ENCODE peak calls at places on chromosomes 7 and 10, in eight cellular contexts. One of them, this sample, is unnamed.

GRCh38 chr7:86708334-86708733 is 64.6 kb downstream of the GRM3 start:
- DNase-seq in mammary epithelial cell: no peak
- DNase-seq in sigmoid colon: no peak
- DNase-seq in CD4-positive, alpha-beta memory T cell: no peak
- DNase-seq in coronary artery: no peak
- DNase-seq in heart right ventricle: no peak
- DNase-seq in neural progenitor cell: peak
- DNase-seq in adrenal gland: no peak
- DNase-seq in this sample: no peak

GRCh38 chr7:130699686-130700085 is 13.3 kb upstream of the TSGA13 start:
- DNase-seq in mammary epithelial cell: no peak
- DNase-seq in sigmoid colon: no peak
- DNase-seq in CD4-positive, alpha-beta memory T cell: no peak
- DNase-seq in coronary artery: no peak
- DNase-seq in heart right ventricle: no peak
- DNase-seq in neural progenitor cell: no peak
- DNase-seq in adrenal gland: no peak
- DNase-seq in this sample: no peak

GRCh38 chr10:12782537-12782936 is 219.0 kb downstream of the CCDC3 start:
- DNase-seq in mammary epithelial cell: peak
- DNase-seq in sigmoid colon: peak
- DNase-seq in CD4-positive, alpha-beta memory T cell: peak
- DNase-seq in coronary artery: no peak
- DNase-seq in heart right ventricle: peak
- DNase-seq in neural progenitor cell: peak
- DNase-seq in adrenal gland: no peak
- DNase-seq in this sample: peak

GRCh38 chr7:46682841-46683624 is 762.0 kb upstream of the IGFBP3 start:
- DNase-seq in mammary epithelial cell: peak
- DNase-seq in sigmoid colon: no peak
- DNase-seq in CD4-positive, alpha-beta memory T cell: no peak
- DNase-seq in coronary artery: no peak
- DNase-seq in heart right ventricle: no peak
- DNase-seq in neural progenitor cell: no peak
- DNase-seq in adrenal gland: no peak
- DNase-seq in this sample: peak

GRCh38 chr7:127706766-127707165 is 54.8 kb downstream of the SND1 start:
- DNase-seq in mammary epithelial cell: no peak
- DNase-seq in sigmoid colon: no peak
- DNase-seq in CD4-positive, alpha-beta memory T cell: no peak
- DNase-seq in coronary artery: no peak
- DNase-seq in heart right ventricle: no peak
- DNase-seq in neural progenitor cell: no peak
- DNase-seq in adrenal gland: no peak
- DNase-seq in this sample: no peak

GRCh38 chr7:36931892-36932291 is 207.6 kb upstream of the AOAH start:
- DNase-seq in mammary epithelial cell: no peak
- DNase-seq in sigmoid colon: no peak
- DNase-seq in CD4-positive, alpha-beta memory T cell: no peak
- DNase-seq in coronary artery: no peak
- DNase-seq in heart right ventricle: no peak
- DNase-seq in neural progenitor cell: no peak
- DNase-seq in adrenal gland: no peak
- DNase-seq in this sample: no peak

GRCh38 chr7:121003986-121004685 is 15.6 kb downstream of the CPED1 start:
- DNase-seq in mammary epithelial cell: no peak
- DNase-seq in sigmoid colon: peak
- DNase-seq in CD4-positive, alpha-beta memory T cell: no peak
- DNase-seq in coronary artery: no peak
- DNase-seq in heart right ventricle: peak
- DNase-seq in neural progenitor cell: no peak
- DNase-seq in adrenal gland: peak
- DNase-seq in this sample: no peak

GRCh38 chr10:947051-947450 is 15.5 kb upstream of the LARP4B start:
- DNase-seq in mammary epithelial cell: no peak
- DNase-seq in sigmoid colon: no peak
- DNase-seq in CD4-positive, alpha-beta memory T cell: no peak
- DNase-seq in coronary artery: no peak
- DNase-seq in heart right ventricle: no peak
- DNase-seq in neural progenitor cell: no peak
- DNase-seq in adrenal gland: no peak
- DNase-seq in this sample: no peak

GRCh38 chr10:77827383-77827782 is 99.2 kb downstream of the DLG5 start:
- DNase-seq in mammary epithelial cell: no peak
- DNase-seq in sigmoid colon: no peak
- DNase-seq in CD4-positive, alpha-beta memory T cell: no peak
- DNase-seq in coronary artery: no peak
- DNase-seq in heart right ventricle: no peak
- DNase-seq in neural progenitor cell: no peak
- DNase-seq in adrenal gland: no peak
- DNase-seq in this sample: no peak

GRCh38 chr10:29519670-29520069 is 115.1 kb downstream of the SVIL start:
- DNase-seq in mammary epithelial cell: no peak
- DNase-seq in sigmoid colon: no peak
- DNase-seq in CD4-positive, alpha-beta memory T cell: no peak
- DNase-seq in coronary artery: no peak
- DNase-seq in heart right ventricle: no peak
- DNase-seq in neural progenitor cell: no peak
- DNase-seq in adrenal gland: no peak
- DNase-seq in this sample: no peak

GRCh38 chr10:29525762-29526161 is 109.0 kb downstream of the SVIL start:
- DNase-seq in mammary epithelial cell: no peak
- DNase-seq in sigmoid colon: no peak
- DNase-seq in CD4-positive, alpha-beta memory T cell: no peak
- DNase-seq in coronary artery: no peak
- DNase-seq in heart right ventricle: no peak
- DNase-seq in neural progenitor cell: no peak
- DNase-seq in adrenal gland: no peak
- DNase-seq in this sample: no peak

GRCh38 chr10:29524720-29525119 is 110.1 kb downstream of the SVIL start:
- DNase-seq in mammary epithelial cell: no peak
- DNase-seq in sigmoid colon: no peak
- DNase-seq in CD4-positive, alpha-beta memory T cell: no peak
- DNase-seq in coronary artery: no peak
- DNase-seq in heart right ventricle: no peak
- DNase-seq in neural progenitor cell: no peak
- DNase-seq in adrenal gland: no peak
- DNase-seq in this sample: no peak

GRCh38 chr10:29524294-29524693 is 110.5 kb downstream of the SVIL start:
- DNase-seq in mammary epithelial cell: no peak
- DNase-seq in sigmoid colon: no peak
- DNase-seq in CD4-positive, alpha-beta memory T cell: no peak
- DNase-seq in coronary artery: no peak
- DNase-seq in heart right ventricle: no peak
- DNase-seq in neural progenitor cell: no peak
- DNase-seq in adrenal gland: no peak
- DNase-seq in this sample: no peak

DNA sequence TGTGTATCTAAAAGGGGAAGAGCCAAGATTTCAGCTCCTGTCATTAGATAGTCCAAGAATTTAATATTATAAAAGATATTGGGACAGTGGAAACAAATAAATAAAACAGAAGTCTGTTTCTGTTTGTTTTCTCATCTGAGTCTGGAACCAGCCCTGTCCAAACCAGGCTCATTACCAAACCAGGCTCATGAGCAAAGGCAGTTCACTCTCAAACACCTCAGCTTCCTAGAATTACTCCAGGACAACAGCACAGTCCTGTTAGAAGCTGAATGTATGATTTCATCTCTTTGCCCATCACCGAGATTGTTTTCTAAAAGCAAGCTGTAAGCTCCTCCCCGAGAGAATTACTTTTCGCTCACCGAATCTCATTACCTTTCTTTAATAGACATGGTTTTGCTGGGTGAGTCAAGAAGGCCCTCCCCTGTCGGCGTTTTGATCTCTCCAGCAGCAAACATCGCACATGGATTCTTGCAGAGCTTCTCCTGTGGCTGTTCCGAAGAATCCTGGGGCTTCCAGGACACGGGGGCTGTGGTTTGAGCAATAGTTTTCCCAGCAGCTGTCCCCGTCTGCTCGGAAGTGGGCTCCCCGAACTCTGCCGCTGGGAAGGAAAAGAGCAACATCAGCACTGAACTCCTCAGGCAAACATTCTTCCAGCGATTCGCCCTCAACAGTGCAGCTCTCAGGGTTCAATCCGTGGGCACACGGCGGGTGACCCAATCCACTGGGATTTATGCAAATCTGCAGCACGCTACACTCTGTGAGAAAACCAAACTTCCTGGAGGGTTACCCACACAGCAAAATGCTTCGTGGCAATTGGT is 112.5 kb downstream of the SVIL start:
- DNase-seq in mammary epithelial cell: no peak
- DNase-seq in sigmoid colon: no peak
- DNase-seq in CD4-positive, alpha-beta memory T cell: no peak
- DNase-seq in coronary artery: no peak
- DNase-seq in heart right ventricle: no peak
- DNase-seq in neural progenitor cell: no peak
- DNase-seq in adrenal gland: peak
- DNase-seq in this sample: peak
- H3K4me3 ChIP-seq in mammary epithelial cell: no peak
- H3K4me3 ChIP-seq in sigmoid colon: peak
- H3K4me3 ChIP-seq in CD4-positive, alpha-beta memory T cell: no peak
- H3K4me3 ChIP-seq in coronary artery: no peak
- H3K4me3 ChIP-seq in heart right ventricle: no peak
- H3K4me3 ChIP-seq in neural progenitor cell: no peak
- H3K4me3 ChIP-seq in adrenal gland: no peak
- H3K4me3 ChIP-seq in this sample: peak

GRCh38 chr7:39085189-39085588 is 107.5 kb downstream of the POU6F2 start:
- DNase-seq in mammary epithelial cell: no peak
- DNase-seq in sigmoid colon: no peak
- DNase-seq in CD4-positive, alpha-beta memory T cell: no peak
- DNase-seq in coronary artery: no peak
- DNase-seq in heart right ventricle: no peak
- DNase-seq in neural progenitor cell: no peak
- DNase-seq in adrenal gland: no peak
- DNase-seq in this sample: no peak
- H3K4me3 ChIP-seq in mammary epithelial cell: no peak
- H3K4me3 ChIP-seq in sigmoid colon: no peak
- H3K4me3 ChIP-seq in CD4-positive, alpha-beta memory T cell: no peak
- H3K4me3 ChIP-seq in coronary artery: peak
- H3K4me3 ChIP-seq in heart right ventricle: no peak
- H3K4me3 ChIP-seq in neural progenitor cell: peak
- H3K4me3 ChIP-seq in adrenal gland: no peak
- H3K4me3 ChIP-seq in this sample: no peak

GRCh38 chr10:112185959-112186358 is 2.4 kb upstream of the GPAM start:
- DNase-seq in mammary epithelial cell: no peak
- DNase-seq in sigmoid colon: no peak
- DNase-seq in CD4-positive, alpha-beta memory T cell: no peak
- DNase-seq in coronary artery: no peak
- DNase-seq in heart right ventricle: no peak
- DNase-seq in neural progenitor cell: no peak
- DNase-seq in adrenal gland: no peak
- DNase-seq in this sample: no peak

GRCh38 chr10:112183329-112184051 is at the start of gene GPAM:
- DNase-seq in mammary epithelial cell: peak
- DNase-seq in sigmoid colon: peak
- DNase-seq in CD4-positive, alpha-beta memory T cell: peak
- DNase-seq in coronary artery: peak
- DNase-seq in heart right ventricle: peak
- DNase-seq in neural progenitor cell: peak
- DNase-seq in adrenal gland: peak
- DNase-seq in this sample: peak

GRCh38 chr10:112182808-112183328 is 697 bp downstream of the GPAM start:
- DNase-seq in mammary epithelial cell: no peak
- DNase-seq in sigmoid colon: no peak
- DNase-seq in CD4-positive, alpha-beta memory T cell: no peak
- DNase-seq in coronary artery: no peak
- DNase-seq in heart right ventricle: no peak
- DNase-seq in neural progenitor cell: no peak
- DNase-seq in adrenal gland: no peak
- DNase-seq in this sample: no peak

GRCh38 chr10:112184052-112184371 is 447 bp upstream of the GPAM start:
- DNase-seq in mammary epithelial cell: no peak
- DNase-seq in sigmoid colon: no peak
- DNase-seq in CD4-positive, alpha-beta memory T cell: no peak
- DNase-seq in coronary artery: no peak
- DNase-seq in heart right ventricle: no peak
- DNase-seq in neural progenitor cell: no peak
- DNase-seq in adrenal gland: no peak
- DNase-seq in this sample: no peak

GRCh38 chr10:112184379-112184778 is 814 bp upstream of the GPAM start:
- DNase-seq in mammary epithelial cell: no peak
- DNase-seq in sigmoid colon: no peak
- DNase-seq in CD4-positive, alpha-beta memory T cell: no peak
- DNase-seq in coronary artery: no peak
- DNase-seq in heart right ventricle: no peak
- DNase-seq in neural progenitor cell: no peak
- DNase-seq in adrenal gland: no peak
- DNase-seq in this sample: no peak
- H3K4me3 ChIP-seq in mammary epithelial cell: peak
- H3K4me3 ChIP-seq in sigmoid colon: peak
- H3K4me3 ChIP-seq in CD4-positive, alpha-beta memory T cell: peak
- H3K4me3 ChIP-seq in coronary artery: peak
- H3K4me3 ChIP-seq in heart right ventricle: no peak
- H3K4me3 ChIP-seq in neural progenitor cell: peak
- H3K4me3 ChIP-seq in adrenal gland: no peak
- H3K4me3 ChIP-seq in this sample: peak

GRCh38 chr7:45104844-45105587 is 6.5 kb downstream of the TBRG4 start:
- DNase-seq in mammary epithelial cell: no peak
- DNase-seq in sigmoid colon: no peak
- DNase-seq in CD4-positive, alpha-beta memory T cell: no peak
- DNase-seq in coronary artery: peak
- DNase-seq in heart right ventricle: no peak
- DNase-seq in neural progenitor cell: no peak
- DNase-seq in adrenal gland: no peak
- DNase-seq in this sample: no peak

GRCh38 chr7:45105588-45106188 is 5.8 kb downstream of the TBRG4 start:
- DNase-seq in mammary epithelial cell: no peak
- DNase-seq in sigmoid colon: no peak
- DNase-seq in CD4-positive, alpha-beta memory T cell: no peak
- DNase-seq in coronary artery: no peak
- DNase-seq in heart right ventricle: no peak
- DNase-seq in neural progenitor cell: no peak
- DNase-seq in adrenal gland: peak
- DNase-seq in this sample: no peak

GRCh38 chr7:45107356-45107755 is 4.1 kb downstream of the TBRG4 start:
- DNase-seq in mammary epithelial cell: no peak
- DNase-seq in sigmoid colon: no peak
- DNase-seq in CD4-positive, alpha-beta memory T cell: no peak
- DNase-seq in coronary artery: no peak
- DNase-seq in heart right ventricle: no peak
- DNase-seq in neural progenitor cell: no peak
- DNase-seq in adrenal gland: no peak
- DNase-seq in this sample: no peak

GRCh38 chr7:45108863-45109262 is 2.6 kb downstream of the TBRG4 start:
- DNase-seq in mammary epithelial cell: no peak
- DNase-seq in sigmoid colon: peak
- DNase-seq in CD4-positive, alpha-beta memory T cell: no peak
- DNase-seq in coronary artery: peak
- DNase-seq in heart right ventricle: no peak
- DNase-seq in neural progenitor cell: no peak
- DNase-seq in adrenal gland: peak
- DNase-seq in this sample: no peak

DNA sequence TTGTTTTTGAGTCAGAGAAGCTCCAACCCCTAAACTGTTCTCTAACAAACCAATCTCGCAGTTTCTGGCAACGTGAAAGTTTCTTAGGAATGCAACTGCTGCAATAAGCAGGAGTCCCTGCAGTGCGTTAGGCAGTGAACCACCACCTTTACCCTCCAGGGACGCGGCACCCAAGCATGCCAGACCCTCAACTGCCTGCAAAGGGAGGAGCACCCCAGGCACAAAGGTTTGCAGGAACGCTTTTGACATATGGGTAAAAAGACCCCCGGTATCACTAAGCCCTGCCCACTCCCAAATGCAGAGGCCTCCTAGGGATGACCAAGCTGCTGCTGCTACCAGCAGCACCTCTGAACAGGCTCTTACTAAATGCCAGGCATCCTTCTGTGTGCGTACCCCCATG is 4.7 kb downstream of the TBRG4 start:
- DNase-seq in mammary epithelial cell: no peak
- DNase-seq in sigmoid colon: peak
- DNase-seq in CD4-positive, alpha-beta memory T cell: no peak
- DNase-seq in coronary artery: no peak
- DNase-seq in heart right ventricle: no peak
- DNase-seq in neural progenitor cell: no peak
- DNase-seq in adrenal gland: peak
- DNase-seq in this sample: no peak
- H3K4me3 ChIP-seq in mammary epithelial cell: no peak
- H3K4me3 ChIP-seq in sigmoid colon: no peak
- H3K4me3 ChIP-seq in CD4-positive, alpha-beta memory T cell: no peak
- H3K4me3 ChIP-seq in coronary artery: no peak
- H3K4me3 ChIP-seq in heart right ventricle: no peak
- H3K4me3 ChIP-seq in neural progenitor cell: no peak
- H3K4me3 ChIP-seq in adrenal gland: no peak
- H3K4me3 ChIP-seq in this sample: no peak